ENCODE peak calls at places on chromosome 12, in five cellular contexts. One of them, this sample, is unnamed.

GRCh38 chr12:20142956-20143355 is 225.4 kb upstream of the PDE3A start:
- DNase-seq in SIG-M5: no peak
- DNase-seq in NCI-H2107: no peak
- DNase-seq in NT2/D1: peak; percentile 63
- DNase-seq in GM12892: no peak
- DNase-seq in this sample: no peak

GRCh38 chr12:24020391-24021163 is 71.1 kb upstream of the SOX5 start:
- DNase-seq in SIG-M5: no peak
- DNase-seq in NCI-H2107: no peak
- DNase-seq in NT2/D1: no peak
- DNase-seq in GM12892: no peak
- DNase-seq in this sample: no peak

GRCh38 chr12:42213954-42214426 is 24.1 kb downstream of the YAF2 start:
- DNase-seq in SIG-M5: no peak
- DNase-seq in NCI-H2107: no peak
- DNase-seq in NT2/D1: no peak
- DNase-seq in GM12892: no peak
- DNase-seq in this sample: no peak

GRCh38 chr12:46494424-46494823 is 121.9 kb upstream of the SLC38A2 start:
- DNase-seq in SIG-M5: no peak
- DNase-seq in NCI-H2107: no peak
- DNase-seq in NT2/D1: peak; percentile 56
- DNase-seq in GM12892: no peak
- DNase-seq in this sample: no peak

GRCh38 chr12:49515266-49515665 is 23.6 kb upstream of the KCNH3 start:
- DNase-seq in SIG-M5: no peak
- DNase-seq in NCI-H2107: no peak
- DNase-seq in NT2/D1: no peak
- DNase-seq in GM12892: no peak
- DNase-seq in this sample: no peak

GRCh38 chr12:51592034-51592705 is 1.1 kb downstream of the SCN8A start:
- DNase-seq in SIG-M5: no peak
- DNase-seq in NCI-H2107: no peak
- DNase-seq in NT2/D1: peak; percentile 25
- DNase-seq in GM12892: no peak
- DNase-seq in this sample: no peak

GRCh38 chr12:52956987-52957386 is 8.1 kb downstream of the KRT18 start:
- DNase-seq in SIG-M5: no peak
- DNase-seq in NCI-H2107: peak; percentile 78
- DNase-seq in NT2/D1: no peak
- DNase-seq in GM12892: no peak
- DNase-seq in this sample: no peak

GRCh38 chr12:3367750-3368444 is 123.1 kb upstream of the PRMT8 start:
- DNase-seq in SIG-M5: no peak
- DNase-seq in NCI-H2107: no peak
- DNase-seq in NT2/D1: no peak
- DNase-seq in GM12892: no peak
- DNase-seq in this sample: no peak

GRCh38 chr12:88243886-88244491 is 101.9 kb downstream of the TMTC3 start:
- DNase-seq in SIG-M5: no peak
- DNase-seq in NCI-H2107: no peak
- DNase-seq in NT2/D1: no peak
- DNase-seq in GM12892: no peak
- DNase-seq in this sample: no peak

GRCh38 chr12:83996671-83997070 is 915.9 kb downstream of the SLC6A15 start:
- DNase-seq in SIG-M5: no peak
- DNase-seq in NCI-H2107: no peak
- DNase-seq in NT2/D1: no peak
- DNase-seq in GM12892: no peak
- DNase-seq in this sample: no peak

GRCh38 chr12:50887191-50887590 is 44.5 kb downstream of the TMPRSS12 start:
- DNase-seq in SIG-M5: no peak
- DNase-seq in NCI-H2107: no peak
- DNase-seq in NT2/D1: no peak
- DNase-seq in GM12892: no peak
- DNase-seq in this sample: no peak

GRCh38 chr12:113858828-113859386 is 107.2 kb downstream of the RBM19 start:
- DNase-seq in SIG-M5: no peak
- DNase-seq in NCI-H2107: no peak
- DNase-seq in NT2/D1: no peak
- DNase-seq in GM12892: no peak
- DNase-seq in this sample: peak; percentile 80

GRCh38 chr12:117143008-117143532 is 43.9 kb upstream of the TESC start:
- DNase-seq in SIG-M5: no peak
- DNase-seq in NCI-H2107: no peak
- DNase-seq in NT2/D1: no peak
- DNase-seq in GM12892: no peak
- DNase-seq in this sample: no peak

GRCh38 chr12:79547735-79548347 is 142.9 kb downstream of the PAWR start:
- DNase-seq in SIG-M5: no peak
- DNase-seq in NCI-H2107: no peak
- DNase-seq in NT2/D1: peak; percentile 61
- DNase-seq in GM12892: no peak
- DNase-seq in this sample: no peak

GRCh38 chr12:46357438-46358324 is 14.9 kb downstream of the SLC38A2 start:
- DNase-seq in SIG-M5: no peak
- DNase-seq in NCI-H2107: no peak
- DNase-seq in NT2/D1: no peak
- DNase-seq in GM12892: no peak
- DNase-seq in this sample: peak; percentile 17

GRCh38 chr12:49827351-49828099 is 688 bp downstream of the NCKAP5L start:
- DNase-seq in SIG-M5: no peak
- DNase-seq in NCI-H2107: no peak
- DNase-seq in NT2/D1: peak; percentile 79
- DNase-seq in GM12892: peak; percentile 59
- DNase-seq in this sample: peak; percentile 45

This sample was measured in HL-60.